ENCODE peak calls at places on chromosomes 11 and 22, in four cellular contexts. One of them, this sample, is unnamed.

GRCh38 chr22:28956506-28956905 is 73.1 kb downstream of the ZNRF3 start:
- DNase-seq in HepG2: no peak
- DNase-seq in SK-N-SH: no peak
- DNase-seq in K562: no peak
- DNase-seq in this sample: no peak

GRCh38 chr11:36577859-36578258 is 10.1 kb downstream of the RAG1 start:
- DNase-seq in HepG2: no peak
- DNase-seq in SK-N-SH: no peak
- DNase-seq in K562: no peak
- DNase-seq in this sample: no peak

GRCh38 chr22:31173386-31174145 is 13.6 kb downstream of the RNF185 start:
- DNase-seq in SK-N-SH: no peak
- DNase-seq in HepG2: no peak
- DNase-seq in K562: no peak
- DNase-seq in this sample: no peak

GRCh38 chr11:40405614-40406013 is 1053.8 kb downstream of the LRRC4C start:
- DNase-seq in SK-N-SH: no peak
- DNase-seq in K562: no peak
- DNase-seq in HepG2: no peak
- DNase-seq in this sample: no peak

GRCh38 chr11:18171377-18172000 is 1.1 kb upstream of the MRGPRX4 start:
- DNase-seq in HepG2: peak
- DNase-seq in SK-N-SH: peak
- DNase-seq in K562: peak
- DNase-seq in this sample: peak

GRCh38 chr11:17550455-17551346 is 3.6 kb downstream of the OTOG start:
- DNase-seq in K562: no peak
- DNase-seq in SK-N-SH: no peak
- DNase-seq in HepG2: no peak
- DNase-seq in this sample: no peak

GRCh38 chr11:102552447-102553200 is 22.1 kb upstream of the MMP7 start:
- DNase-seq in HepG2: peak
- DNase-seq in K562: no peak
- DNase-seq in SK-N-SH: no peak
- DNase-seq in this sample: peak

GRCh38 chr11:116911981-116912734 is 74.7 kb upstream of the APOA1 start:
- DNase-seq in SK-N-SH: no peak
- DNase-seq in K562: no peak
- DNase-seq in HepG2: no peak
- DNase-seq in this sample: no peak

GRCh38 chr22:29030016-29030617 is 31.5 kb downstream of the C22orf31 start:
- DNase-seq in K562: peak
- DNase-seq in HepG2: peak
- DNase-seq in SK-N-SH: no peak
- DNase-seq in this sample: peak

GRCh38 chr11:3043315-3043871 is 13.8 kb downstream of the CARS1 start:
- DNase-seq in K562: no peak
- DNase-seq in HepG2: no peak
- DNase-seq in SK-N-SH: no peak
- DNase-seq in this sample: no peak

GRCh38 chr11:47130541-47130940 is 46.1 kb downstream of the ARFGAP2 start:
- DNase-seq in K562: peak
- DNase-seq in SK-N-SH: no peak
- DNase-seq in HepG2: no peak
- DNase-seq in this sample: no peak

GRCh38 chr22:27962268-27963191 is 43.5 kb upstream of the PITPNB start:
- DNase-seq in K562: no peak
- DNase-seq in SK-N-SH: no peak
- DNase-seq in HepG2: no peak
- DNase-seq in this sample: no peak

GRCh38 chr11:76783901-76784813 is 1.0 kb downstream of the TSKU start:
- DNase-seq in SK-N-SH: peak
- DNase-seq in K562: peak
- DNase-seq in HepG2: peak
- DNase-seq in this sample: peak

GRCh38 chr11:96311120-96311568 is 31.9 kb downstream of the MAML2 start:
- DNase-seq in SK-N-SH: no peak
- DNase-seq in HepG2: no peak
- DNase-seq in K562: no peak
- DNase-seq in this sample: no peak

GRCh38 chr11:118898400-118899295 is 15.0 kb downstream of the CXCR5 start:
- DNase-seq in K562: no peak
- DNase-seq in HepG2: no peak
- DNase-seq in SK-N-SH: no peak
- DNase-seq in this sample: no peak

GRCh38 chr11:120280566-120281160 is 40.7 kb downstream of the POU2F3 start:
- DNase-seq in SK-N-SH: peak
- DNase-seq in HepG2: peak
- DNase-seq in K562: peak
- DNase-seq in this sample: no peak

GRCh38 chr11:79196950-79197349 is 243.9 kb downstream of the TENM4 start:
- DNase-seq in HepG2: no peak
- DNase-seq in K562: no peak
- DNase-seq in SK-N-SH: no peak
- DNase-seq in this sample: no peak

DNA sequence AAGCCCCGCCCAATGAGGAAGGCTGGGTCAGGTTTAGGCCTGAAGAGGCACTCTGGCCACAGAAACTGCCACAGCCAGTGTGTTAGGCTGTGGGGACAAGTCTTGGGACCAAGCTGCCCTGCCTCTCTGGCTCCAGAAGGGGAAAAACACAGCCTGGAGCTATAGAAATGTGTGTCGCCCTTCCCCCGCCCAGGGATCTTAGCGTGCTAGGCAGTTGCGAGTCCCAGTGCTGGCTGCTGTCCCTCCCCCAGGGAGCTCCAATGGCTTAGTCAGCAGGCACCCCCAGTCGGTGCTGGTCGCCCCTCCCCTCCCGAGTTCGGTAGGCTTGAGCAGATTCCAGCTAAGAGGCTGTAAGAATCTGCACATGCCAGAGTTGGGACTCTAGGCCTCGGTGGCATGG is 99.5 kb upstream of the API5 start:
- DNase-seq in SK-N-SH: no peak
- DNase-seq in HepG2: no peak
- DNase-seq in K562: no peak
- DNase-seq in this sample: no peak
- TF ChIP-seq ELF1 in SK-N-SH: no peak
- TF ChIP-seq ELF1 in HepG2: no peak
- TF ChIP-seq ELF1 in K562: no peak
- TF ChIP-seq ELF1 in this sample: no peak

DNA sequence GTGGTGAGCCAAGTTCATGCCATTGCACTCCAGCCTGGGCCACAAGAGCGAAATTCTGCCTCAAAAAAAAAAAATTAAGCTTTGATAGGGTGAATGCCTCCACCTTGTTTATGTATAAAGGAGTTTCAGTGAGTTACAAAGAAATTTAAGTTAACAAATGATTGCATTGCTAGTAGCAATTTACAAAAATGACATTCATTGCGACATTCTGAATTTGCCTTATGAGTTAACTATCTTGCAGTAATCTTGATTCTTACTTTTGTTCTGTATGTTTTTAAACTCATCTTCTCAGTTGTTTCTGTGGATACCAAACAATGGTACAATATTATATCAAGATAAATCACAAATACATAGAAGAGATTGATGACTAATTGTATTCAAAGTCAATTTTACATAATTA is 207.0 kb downstream of the DDX10 start:
- DNase-seq in SK-N-SH: no peak
- DNase-seq in HepG2: no peak
- DNase-seq in K562: no peak
- DNase-seq in this sample: no peak
- TF ChIP-seq ELF1 in SK-N-SH: no peak
- TF ChIP-seq ELF1 in HepG2: no peak
- TF ChIP-seq ELF1 in K562: no peak
- TF ChIP-seq ELF1 in this sample: no peak

GRCh38 chr22:48827904-48828555 is 999.6 kb downstream of the BRD1 start:
- DNase-seq in HepG2: no peak
- DNase-seq in K562: no peak
- DNase-seq in SK-N-SH: no peak
- DNase-seq in this sample: no peak
- TF ChIP-seq ELF1 in HepG2: no peak
- TF ChIP-seq ELF1 in K562: no peak
- TF ChIP-seq ELF1 in SK-N-SH: no peak
- TF ChIP-seq ELF1 in this sample: no peak

DNA sequence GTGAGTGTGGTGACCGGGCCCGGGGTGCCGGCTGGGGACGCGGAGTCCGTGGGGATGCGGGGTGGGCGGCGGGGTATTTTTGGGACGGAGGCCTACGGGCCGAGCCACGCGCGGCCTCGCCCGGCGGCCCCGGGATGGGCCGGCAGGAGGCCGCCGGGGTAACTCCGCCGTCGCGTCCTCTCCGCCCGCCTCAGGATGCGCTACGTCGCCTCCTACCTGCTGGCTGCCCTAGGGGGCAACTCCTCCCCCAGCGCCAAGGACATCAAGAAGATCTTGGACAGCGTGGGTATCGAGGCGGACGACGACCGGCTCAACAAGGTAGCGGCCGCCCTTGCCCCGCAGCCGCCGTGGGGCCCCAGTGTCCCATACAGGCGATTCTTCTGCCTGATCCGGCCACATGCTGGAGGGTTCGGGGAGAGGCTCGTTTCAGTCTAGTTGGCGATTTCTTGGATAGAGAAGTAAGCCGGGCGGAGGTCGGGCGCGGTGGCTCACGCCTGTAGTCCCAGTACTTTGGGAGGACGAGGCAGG is 337 bp downstream of the RPLP2 start:
- DNase-seq in K562: no peak
- DNase-seq in SK-N-SH: no peak
- DNase-seq in HepG2: no peak
- DNase-seq in this sample: no peak
- TF ChIP-seq ELF1 in K562: no peak
- TF ChIP-seq ELF1 in SK-N-SH: no peak
- TF ChIP-seq ELF1 in HepG2: no peak
- TF ChIP-seq ELF1 in this sample: no peak

GRCh38 chr11:12380565-12381325 is 3.4 kb downstream of the PARVA start:
- DNase-seq in K562: no peak
- DNase-seq in HepG2: no peak
- DNase-seq in SK-N-SH: no peak
- DNase-seq in this sample: no peak

GRCh38 chr11:12376259-12376971 is 956 bp upstream of the PARVA start:
- DNase-seq in K562: no peak
- DNase-seq in HepG2: no peak
- DNase-seq in SK-N-SH: no peak
- DNase-seq in this sample: no peak

GRCh38 chr11:12381875-12382274 is 4.5 kb downstream of the PARVA start:
- DNase-seq in K562: no peak
- DNase-seq in HepG2: no peak
- DNase-seq in SK-N-SH: no peak
- DNase-seq in this sample: no peak

GRCh38 chr11:12377824-12378593 is 638 bp downstream of the PARVA start:
- DNase-seq in HepG2: peak
- DNase-seq in SK-N-SH: peak
- DNase-seq in K562: no peak
- DNase-seq in this sample: peak

DNA sequence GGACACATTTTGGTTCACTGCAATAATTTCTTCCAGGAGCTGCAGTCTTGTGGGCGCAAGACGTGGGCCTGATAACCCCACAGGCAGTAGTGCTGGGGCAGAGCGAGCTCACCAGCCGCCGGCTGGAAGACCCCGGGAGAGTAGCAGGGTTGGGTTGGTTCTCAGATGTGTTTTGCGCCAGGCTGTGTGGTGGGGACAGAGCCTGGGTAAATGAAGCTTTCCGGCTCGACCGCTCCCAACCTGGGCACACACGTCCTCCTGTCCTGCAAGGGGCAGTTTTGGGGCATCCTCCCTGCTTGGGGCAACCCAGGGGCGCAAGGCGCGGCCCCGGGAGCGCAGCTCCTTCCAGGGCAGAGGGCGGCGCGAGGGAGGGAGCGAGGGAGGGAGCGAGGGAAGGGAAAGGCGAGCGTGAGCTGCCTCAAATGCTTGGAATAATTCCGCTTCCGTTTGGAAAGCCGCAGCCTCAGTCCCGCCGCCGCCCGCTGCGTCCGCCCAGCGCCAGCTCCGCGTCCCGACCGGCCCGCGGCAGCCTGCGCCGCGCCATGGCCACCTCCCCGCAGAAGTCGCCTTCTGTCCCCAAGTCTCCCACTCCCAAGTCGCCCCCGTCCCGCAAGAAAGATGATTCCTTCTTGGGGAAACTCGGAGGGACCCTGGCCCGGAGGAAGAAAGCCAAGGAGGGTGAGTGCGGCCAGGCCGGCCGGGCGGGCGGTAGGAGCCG is at the start of gene PARVA:
- DNase-seq in HepG2: peak
- DNase-seq in SK-N-SH: no peak
- DNase-seq in K562: no peak
- DNase-seq in this sample: peak
- TF ChIP-seq ELF1 in HepG2: no peak
- TF ChIP-seq ELF1 in SK-N-SH: no peak
- TF ChIP-seq ELF1 in K562: no peak
- TF ChIP-seq ELF1 in this sample: no peak

GRCh38 chr11:35045219-35045819 is 93.7 kb upstream of the CD44 start:
- DNase-seq in HepG2: peak
- DNase-seq in K562: no peak
- DNase-seq in SK-N-SH: no peak
- DNase-seq in this sample: no peak
- TF ChIP-seq ELF1 in HepG2: no peak
- TF ChIP-seq ELF1 in K562: no peak
- TF ChIP-seq ELF1 in SK-N-SH: no peak
- TF ChIP-seq ELF1 in this sample: no peak

This sample was measured in HCT116.